ENCODE peak calls at places on chromosomes 3 and 15, in seven cellular contexts. K, C, W, L, N, Q and J are unnamed samples.
A peak's percentile ranks its signal among the peaks of the same experiment; 100 is the strongest.

GRCh38 chr3:72953325-72953956 is 43.2 kb upstream of the PPP4R2 start:
- DNase-seq in L (no peak), C (no peak), N (no peak), Q (no peak), W (no peak), K (no peak), J (no peak)

GRCh38 chr15:67253517-67254237 is 784 bp downstream of the AAGAB start:
- DNase-seq in N (no peak), K (peak; percentile 17), Q (no peak), W (no peak), C (no peak), L (no peak), J (peak; percentile 8)

GRCh38 chr3:79154861-79155260 is 612.9 kb downstream of the ROBO1 start:
- DNase-seq in L (no peak), C (no peak), N (no peak), K (no peak), Q (no peak), W (no peak), J (no peak)

GRCh38 chr3:159787191-159787590 is 201.4 kb upstream of the IL12A start:
- DNase-seq in L (no peak), C (no peak), Q (peak; percentile 59), W (no peak), N (no peak), K (peak; percentile 93), J (no peak)

GRCh38 chr3:126439968-126440708 is 35.6 kb downstream of the ZXDC start:
- DNase-seq in L (no peak), Q (no peak), N (no peak), W (no peak), K (no peak), C (no peak), J (no peak)

GRCh38 chr15:67095834-67096366 is 30.5 kb downstream of the SMAD3 start:
- DNase-seq in L (no peak), W (no peak), N (no peak), K (no peak), C (no peak), Q (no peak), J (no peak)

GRCh38 chr3:4687167-4687566 is 194.0 kb downstream of the ITPR1 start:
- DNase-seq in C (no peak), K (no peak), Q (peak; percentile 21), N (no peak), W (peak; percentile 13), L (no peak), J (peak; percentile 99)

GRCh38 chr15:100553468-100553867 is 24.7 kb upstream of the CERS3 start:
- DNase-seq in K (no peak), W (no peak), C (no peak), Q (no peak), N (no peak), L (no peak), J (no peak)

GRCh38 chr3:8538904-8539303 is 37.3 kb downstream of the LMCD1 start:
- DNase-seq in C (no peak), Q (no peak), N (no peak), K (no peak), L (no peak), W (no peak), J (no peak)

GRCh38 chr3:56931816-56932215 is 128.6 kb upstream of the SPATA12 start:
- DNase-seq in L (no peak), C (no peak), W (no peak), Q (no peak), K (no peak), N (no peak), J (no peak)

GRCh38 chr3:108605028-108605427 is 15.5 kb downstream of the DZIP3 start:
- DNase-seq in W (no peak), N (no peak), L (no peak), C (no peak), Q (no peak), K (no peak), J (no peak)

GRCh38 chr3:123088360-123088759 is 21.5 kb downstream of the PDIA5 start:
- DNase-seq in N (no peak), K (no peak), W (no peak), Q (no peak), L (no peak), C (no peak), J (no peak)

GRCh38 chr3:188283347-188283746 is 129.4 kb downstream of the LPP start:
- DNase-seq in L (no peak), K (no peak), W (no peak), C (no peak), Q (no peak), N (no peak), J (peak; percentile 86)

GRCh38 chr15:22980189-22981136 is at the start of gene CYFIP1:
- DNase-seq in Q (peak; percentile 72), K (peak; percentile 76), C (no peak), W (peak; percentile 94), N (no peak), L (peak; percentile 92), J (peak; percentile 89)

GRCh38 chr3:143775401-143775970 is 72.8 kb downstream of the SLC9A9 start:
- DNase-seq in W (peak; percentile 87), N (no peak), K (peak; percentile 59), C (peak; percentile 17), Q (peak; percentile 9), L (no peak), J (peak; percentile 63)

GRCh38 chr15:82045179-82045891 is 483 bp downstream of the MEX3B start:
- DNase-seq in N (peak; percentile 50), L (peak; percentile 59), Q (peak; percentile 15), K (peak; percentile 36), W (no peak), C (peak; percentile 26), J (peak; percentile 35)

GRCh38 chr3:2921903-2922302 is 188.3 kb downstream of the IL5RA start:
- DNase-seq in N (no peak), L (no peak), Q (peak; percentile 20), C (no peak), W (peak; percentile 18), K (peak; percentile 13), J (peak; percentile 63)

GRCh38 chr3:37751967-37752660 is 109.6 kb upstream of the CTDSPL start:
- DNase-seq in N (no peak), Q (no peak), W (no peak), K (no peak), L (no peak), C (no peak), J (no peak)

GRCh38 chr3:153339065-153339464 is 177.0 kb downstream of the RAP2B start:
- DNase-seq in C (no peak), Q (no peak), L (no peak), N (no peak), K (no peak), W (no peak), J (no peak)

GRCh38 chr15:43103939-43104338 is 1.9 kb downstream of the UBR1 start:
- DNase-seq in W (no peak), C (no peak), N (no peak), L (no peak), Q (no peak), K (no peak), J (no peak)

GRCh38 chr3:143306419-143306818 is 186.8 kb downstream of the CHST2 start:
- DNase-seq in K (no peak), N (no peak), L (peak; percentile 64), W (no peak), C (no peak), Q (no peak), J (peak; percentile 33)

GRCh38 chr3:159650751-159651150 is 337.9 kb upstream of the IL12A start:
- DNase-seq in K (no peak), C (no peak), W (no peak), N (no peak), Q (no peak), L (no peak), J (no peak)

GRCh38 chr15:76177491-76178040 is 117.8 kb downstream of the TMEM266 start:
- DNase-seq in N (no peak), Q (peak; percentile 56), L (no peak), K (peak; percentile 73), W (peak; percentile 17), C (no peak), J (no peak)

GRCh38 chr15:64690578-64691296 is 84.7 kb downstream of the RBPMS2 start:
- DNase-seq in Q (no peak), L (no peak), N (no peak), K (no peak), C (no peak), W (no peak), J (peak; percentile 15)